ENCODE peak calls at places on chromosome 19, in five cellular contexts. One of them, this sample, is unnamed.

GRCh38 chr19:3095375-3096191 is 1.4 kb downstream of the GNA11 start:
- DNase-seq in stimulated activated CD4-positive, alpha-beta T cell treated with anti-CD3 and anti-CD28 coated beads, Interleukin-4, amount 100 ng/mL, for 4 hours: peak; percentile 53
- DNase-seq in NCI-H774: no peak
- DNase-seq in fibroblast of the aortic adventitia: no peak
- DNase-seq in AG20443: no peak
- DNase-seq in this sample: no peak

GRCh38 chr19:1250374-1251232 is 2.2 kb downstream of the MIDN start:
- DNase-seq in stimulated activated CD4-positive, alpha-beta T cell treated with anti-CD3 and anti-CD28 coated beads, Interleukin-4, amount 100 ng/mL, for 4 hours: no peak
- DNase-seq in NCI-H774: no peak
- DNase-seq in fibroblast of the aortic adventitia: peak; percentile 63
- DNase-seq in AG20443: no peak
- DNase-seq in this sample: no peak

GRCh38 chr19:18293642-18294466 is 12.4 kb upstream of the JUND start:
- DNase-seq in stimulated activated CD4-positive, alpha-beta T cell treated with anti-CD3 and anti-CD28 coated beads, Interleukin-4, amount 100 ng/mL, for 4 hours: no peak
- DNase-seq in NCI-H774: no peak
- DNase-seq in fibroblast of the aortic adventitia: no peak
- DNase-seq in AG20443: no peak
- DNase-seq in this sample: no peak

GRCh38 chr19:37221136-37221535 is 3.1 kb downstream of the ZNF383 start:
- DNase-seq in stimulated activated CD4-positive, alpha-beta T cell treated with anti-CD3 and anti-CD28 coated beads, Interleukin-4, amount 100 ng/mL, for 4 hours: no peak
- DNase-seq in NCI-H774: no peak
- DNase-seq in fibroblast of the aortic adventitia: no peak
- DNase-seq in AG20443: no peak
- DNase-seq in this sample: no peak

GRCh38 chr19:48896191-48896720 is 2.3 kb downstream of the TULP2 start:
- DNase-seq in stimulated activated CD4-positive, alpha-beta T cell treated with anti-CD3 and anti-CD28 coated beads, Interleukin-4, amount 100 ng/mL, for 4 hours: peak; percentile 45
- DNase-seq in NCI-H774: no peak
- DNase-seq in fibroblast of the aortic adventitia: no peak
- DNase-seq in AG20443: peak; percentile 79
- DNase-seq in this sample: no peak

GRCh38 chr19:49861127-49861526 is 6.2 kb downstream of the PNKP start:
- DNase-seq in stimulated activated CD4-positive, alpha-beta T cell treated with anti-CD3 and anti-CD28 coated beads, Interleukin-4, amount 100 ng/mL, for 4 hours: no peak
- DNase-seq in NCI-H774: no peak
- DNase-seq in fibroblast of the aortic adventitia: no peak
- DNase-seq in AG20443: peak; percentile 35
- DNase-seq in this sample: no peak

GRCh38 chr19:17807731-17808316 is 12.9 kb downstream of the B3GNT3 start:
- DNase-seq in stimulated activated CD4-positive, alpha-beta T cell treated with anti-CD3 and anti-CD28 coated beads, Interleukin-4, amount 100 ng/mL, for 4 hours: no peak
- DNase-seq in NCI-H774: no peak
- DNase-seq in fibroblast of the aortic adventitia: no peak
- DNase-seq in AG20443: no peak
- DNase-seq in this sample: no peak

GRCh38 chr19:38862321-38863059 is 12.7 kb upstream of the HNRNPL start:
- DNase-seq in stimulated activated CD4-positive, alpha-beta T cell treated with anti-CD3 and anti-CD28 coated beads, Interleukin-4, amount 100 ng/mL, for 4 hours: no peak
- DNase-seq in NCI-H774: peak; percentile 88
- DNase-seq in fibroblast of the aortic adventitia: peak; percentile 76
- DNase-seq in AG20443: no peak
- DNase-seq in this sample: peak; percentile 84

GRCh38 chr19:48102870-48103751 is 7.5 kb downstream of the PLA2G4C start:
- DNase-seq in stimulated activated CD4-positive, alpha-beta T cell treated with anti-CD3 and anti-CD28 coated beads, Interleukin-4, amount 100 ng/mL, for 4 hours: no peak
- DNase-seq in NCI-H774: peak; percentile 51
- DNase-seq in fibroblast of the aortic adventitia: peak; percentile 63
- DNase-seq in AG20443: peak; percentile 57
- DNase-seq in this sample: no peak

GRCh38 chr19:51339313-51339686 is 2.6 kb downstream of the VSIG10L start:
- DNase-seq in stimulated activated CD4-positive, alpha-beta T cell treated with anti-CD3 and anti-CD28 coated beads, Interleukin-4, amount 100 ng/mL, for 4 hours: no peak
- DNase-seq in NCI-H774: no peak
- DNase-seq in fibroblast of the aortic adventitia: no peak
- DNase-seq in AG20443: no peak
- DNase-seq in this sample: no peak

GRCh38 chr19:55519461-55520311 is 17.2 kb downstream of the SBK2 start:
- DNase-seq in stimulated activated CD4-positive, alpha-beta T cell treated with anti-CD3 and anti-CD28 coated beads, Interleukin-4, amount 100 ng/mL, for 4 hours: no peak
- DNase-seq in NCI-H774: no peak
- DNase-seq in fibroblast of the aortic adventitia: peak; percentile 73
- DNase-seq in AG20443: peak; percentile 63
- DNase-seq in this sample: peak; percentile 73

GRCh38 chr19:43735957-43736356 is 18.8 kb downstream of the SMG9 start:
- DNase-seq in stimulated activated CD4-positive, alpha-beta T cell treated with anti-CD3 and anti-CD28 coated beads, Interleukin-4, amount 100 ng/mL, for 4 hours: no peak
- DNase-seq in NCI-H774: no peak
- DNase-seq in fibroblast of the aortic adventitia: no peak
- DNase-seq in AG20443: peak; percentile 44
- DNase-seq in this sample: no peak

GRCh38 chr19:8320564-8321066 is 560 bp downstream of the NDUFA7 start:
- DNase-seq in stimulated activated CD4-positive, alpha-beta T cell treated with anti-CD3 and anti-CD28 coated beads, Interleukin-4, amount 100 ng/mL, for 4 hours: no peak
- DNase-seq in NCI-H774: no peak
- DNase-seq in fibroblast of the aortic adventitia: no peak
- DNase-seq in AG20443: no peak
- DNase-seq in this sample: no peak

GRCh38 chr19:49506575-49507105 is 5.8 kb upstream of the FCGRT start:
- DNase-seq in stimulated activated CD4-positive, alpha-beta T cell treated with anti-CD3 and anti-CD28 coated beads, Interleukin-4, amount 100 ng/mL, for 4 hours: peak; percentile 68
- DNase-seq in NCI-H774: peak; percentile 42
- DNase-seq in fibroblast of the aortic adventitia: peak; percentile 47
- DNase-seq in AG20443: peak; percentile 66
- DNase-seq in this sample: no peak

GRCh38 chr19:17765069-17765618 is 13.9 kb downstream of the FCHO1 start:
- DNase-seq in stimulated activated CD4-positive, alpha-beta T cell treated with anti-CD3 and anti-CD28 coated beads, Interleukin-4, amount 100 ng/mL, for 4 hours: no peak
- DNase-seq in NCI-H774: no peak
- DNase-seq in fibroblast of the aortic adventitia: no peak
- DNase-seq in AG20443: no peak
- DNase-seq in this sample: no peak

GRCh38 chr19:29442910-29443309 is 82.9 kb upstream of the VSTM2B start:
- DNase-seq in stimulated activated CD4-positive, alpha-beta T cell treated with anti-CD3 and anti-CD28 coated beads, Interleukin-4, amount 100 ng/mL, for 4 hours: no peak
- DNase-seq in NCI-H774: no peak
- DNase-seq in fibroblast of the aortic adventitia: no peak
- DNase-seq in AG20443: no peak
- DNase-seq in this sample: no peak

GRCh38 chr19:799076-799881 is 2.0 kb downstream of the PTBP1 start:
- DNase-seq in stimulated activated CD4-positive, alpha-beta T cell treated with anti-CD3 and anti-CD28 coated beads, Interleukin-4, amount 100 ng/mL, for 4 hours: no peak
- DNase-seq in NCI-H774: no peak
- DNase-seq in fibroblast of the aortic adventitia: peak; percentile 65
- DNase-seq in AG20443: peak; percentile 26
- DNase-seq in this sample: no peak

GRCh38 chr19:19461671-19462622 is 53.4 kb downstream of the TSSK6 start:
- DNase-seq in stimulated activated CD4-positive, alpha-beta T cell treated with anti-CD3 and anti-CD28 coated beads, Interleukin-4, amount 100 ng/mL, for 4 hours: no peak
- DNase-seq in NCI-H774: no peak
- DNase-seq in fibroblast of the aortic adventitia: peak; percentile 40
- DNase-seq in AG20443: peak; percentile 61
- DNase-seq in this sample: no peak

GRCh38 chr19:34481861-34482379 is 362 bp downstream of the WTIP start:
- DNase-seq in stimulated activated CD4-positive, alpha-beta T cell treated with anti-CD3 and anti-CD28 coated beads, Interleukin-4, amount 100 ng/mL, for 4 hours: no peak
- DNase-seq in NCI-H774: no peak
- DNase-seq in fibroblast of the aortic adventitia: peak; percentile 56
- DNase-seq in AG20443: peak; percentile 87
- DNase-seq in this sample: no peak

GRCh38 chr19:38070573-38070972 is 153.4 kb downstream of the DPF1 start:
- DNase-seq in stimulated activated CD4-positive, alpha-beta T cell treated with anti-CD3 and anti-CD28 coated beads, Interleukin-4, amount 100 ng/mL, for 4 hours: no peak
- DNase-seq in NCI-H774: peak; percentile 39
- DNase-seq in fibroblast of the aortic adventitia: peak; percentile 51
- DNase-seq in AG20443: no peak
- DNase-seq in this sample: no peak

GRCh38 chr19:42352216-42352892 is 26.9 kb downstream of the MEGF8 start:
- DNase-seq in stimulated activated CD4-positive, alpha-beta T cell treated with anti-CD3 and anti-CD28 coated beads, Interleukin-4, amount 100 ng/mL, for 4 hours: no peak
- DNase-seq in NCI-H774: no peak
- DNase-seq in fibroblast of the aortic adventitia: no peak
- DNase-seq in AG20443: no peak
- DNase-seq in this sample: no peak

GRCh38 chr19:46601318-46602224 is at the start of gene CALM3:
- DNase-seq in stimulated activated CD4-positive, alpha-beta T cell treated with anti-CD3 and anti-CD28 coated beads, Interleukin-4, amount 100 ng/mL, for 4 hours: no peak
- DNase-seq in NCI-H774: no peak
- DNase-seq in fibroblast of the aortic adventitia: no peak
- DNase-seq in AG20443: peak; percentile 25
- DNase-seq in this sample: no peak

GRCh38 chr19:56066152-56067023 is 54.7 kb downstream of the ZNF787 start:
- DNase-seq in stimulated activated CD4-positive, alpha-beta T cell treated with anti-CD3 and anti-CD28 coated beads, Interleukin-4, amount 100 ng/mL, for 4 hours: peak; percentile 66
- DNase-seq in NCI-H774: peak; percentile 53
- DNase-seq in fibroblast of the aortic adventitia: peak; percentile 40
- DNase-seq in AG20443: peak; percentile 90
- DNase-seq in this sample: no peak

GRCh38 chr19:49636230-49636932 is 3.6 kb downstream of the RRAS start:
- DNase-seq in stimulated activated CD4-positive, alpha-beta T cell treated with anti-CD3 and anti-CD28 coated beads, Interleukin-4, amount 100 ng/mL, for 4 hours: no peak
- DNase-seq in NCI-H774: no peak
- DNase-seq in fibroblast of the aortic adventitia: no peak
- DNase-seq in AG20443: no peak
- DNase-seq in this sample: no peak

GRCh38 chr19:41296323-41296935 is 13.5 kb upstream of the CCDC97 start:
- DNase-seq in stimulated activated CD4-positive, alpha-beta T cell treated with anti-CD3 and anti-CD28 coated beads, Interleukin-4, amount 100 ng/mL, for 4 hours: no peak
- DNase-seq in NCI-H774: no peak
- DNase-seq in fibroblast of the aortic adventitia: no peak
- DNase-seq in AG20443: no peak
- DNase-seq in this sample: no peak

GRCh38 chr19:12555456-12555930 is 4.2 kb upstream of the ZNF564 start:
- DNase-seq in stimulated activated CD4-positive, alpha-beta T cell treated with anti-CD3 and anti-CD28 coated beads, Interleukin-4, amount 100 ng/mL, for 4 hours: no peak
- DNase-seq in NCI-H774: no peak
- DNase-seq in fibroblast of the aortic adventitia: no peak
- DNase-seq in AG20443: no peak
- DNase-seq in this sample: no peak

GRCh38 chr19:40387151-40387550 is 2.8 kb downstream of the HIPK4 start:
- DNase-seq in stimulated activated CD4-positive, alpha-beta T cell treated with anti-CD3 and anti-CD28 coated beads, Interleukin-4, amount 100 ng/mL, for 4 hours: no peak
- DNase-seq in NCI-H774: no peak
- DNase-seq in fibroblast of the aortic adventitia: no peak
- DNase-seq in AG20443: no peak
- DNase-seq in this sample: no peak

GRCh38 chr19:4754248-4754647 is 30.6 kb upstream of the DPP9 start:
- DNase-seq in stimulated activated CD4-positive, alpha-beta T cell treated with anti-CD3 and anti-CD28 coated beads, Interleukin-4, amount 100 ng/mL, for 4 hours: no peak
- DNase-seq in NCI-H774: no peak
- DNase-seq in fibroblast of the aortic adventitia: no peak
- DNase-seq in AG20443: no peak
- DNase-seq in this sample: no peak